ENCODE peak calls at places on chromosome 5, in five cellular contexts. Q is neuronal stem cell, F is HepG2, K is AG08395, S is COR-L47. C is an unnamed sample.

GRCh38 chr5:40746703-40747102 is 9.1 kb downstream of the TTC33 start:
- DNase-seq in K (no peak), F (no peak), Q (no peak), S (no peak), C (no peak)

GRCh38 chr5:54829102-54829501 is 156.3 kb downstream of the ESM1 start:
- DNase-seq in Q (no peak), K (no peak), F (no peak), S (no peak), C (no peak)

GRCh38 chr5:86814315-86814714 is 196.6 kb downstream of the COX7C start:
- DNase-seq in S (no peak), K (no peak), Q (no peak), F (no peak), C (no peak)

GRCh38 chr5:57172466-57172961 is 1.3 kb upstream of the GPBP1 start:
- DNase-seq in F (no peak), Q (no peak), K (no peak), S (no peak), C (no peak)

GRCh38 chr5:73381587-73382411 is 66.8 kb downstream of the FOXD1 start:
- DNase-seq in Q (peak), S (no peak), F (no peak), K (no peak), C (no peak)

GRCh38 chr5:173645437-173645807 is 29.0 kb upstream of the BOD1 start:
- DNase-seq in Q (no peak), S (no peak), K (peak), F (peak), C (no peak)

GRCh38 chr5:178247481-178248456 is 15.2 kb upstream of the PHYKPL start:
- DNase-seq in Q (no peak), K (no peak), S (no peak), F (no peak), C (no peak)

GRCh38 chr5:135977375-135977928 is 22.7 kb upstream of the LECT2 start:
- DNase-seq in Q (peak), S (no peak), K (no peak), F (no peak), C (peak)

GRCh38 chr5:174295736-174296481 is 250.4 kb downstream of the NSG2 start:
- DNase-seq in Q (no peak), S (no peak), F (no peak), K (no peak), C (no peak)

GRCh38 chr5:25863811-25864210 is 1174.6 kb downstream of the CDH9 start:
- DNase-seq in K (no peak), S (no peak), F (no peak), Q (no peak), C (no peak)

GRCh38 chr5:179254638-179255271 is 90.5 kb downstream of the ADAMTS2 start:
- DNase-seq in S (no peak), K (no peak), F (no peak), Q (no peak), C (no peak)

GRCh38 chr5:147479949-147480348 is 29.9 kb downstream of the DPYSL3 start:
- DNase-seq in Q (no peak), F (no peak), S (peak), K (peak), C (no peak)

GRCh38 chr5:95620030-95620869 is at the start of gene GPR150:
- DNase-seq in F (peak), S (peak), Q (peak), K (peak), C (peak)

GRCh38 chr5:181261320-181262085 is 560 bp upstream of the TRIM52 start:
- DNase-seq in K (peak), Q (peak), F (peak), S (no peak), C (peak)

C was measured in nephron progenitor cell.